ENCODE peak calls at places on chromosomes 2 and 18, in seven cellular contexts. Y, Q, B, D, L, J and T are unnamed samples.

GRCh38 chr18:42338683-42339082 is 383.6 kb downstream of the PIK3C3 start:
- DNase-seq in J (no peak), B (no peak), D (no peak), Y (no peak), L (no peak), Q (no peak), T (no peak)

GRCh38 chr2:5387421-5387820 is 304.8 kb upstream of the SOX11 start:
- DNase-seq in J (peak; percentile 19), Y (no peak), L (no peak), Q (no peak), D (peak; percentile 47), B (no peak), T (no peak)

GRCh38 chr2:234770081-234770506 is 181.7 kb upstream of the SH3BP4 start:
- DNase-seq in J (peak; percentile 32), Y (no peak), D (peak; percentile 21), Q (peak; percentile 72), B (no peak), L (no peak), T (no peak)

GRCh38 chr2:76506538-76506937 is 795.8 kb upstream of the GCFC2 start:
- DNase-seq in J (no peak), B (no peak), L (no peak), Q (no peak), Y (no peak), D (no peak), T (no peak)

GRCh38 chr2:11102956-11103860 is 52.1 kb upstream of the SLC66A3 start:
- DNase-seq in Q (no peak), L (no peak), Y (no peak), J (no peak), D (no peak), B (no peak), T (no peak)

GRCh38 chr2:120470717-120471060 is 124.8 kb downstream of the INHBB start:
- DNase-seq in L (no peak), D (no peak), J (no peak), Q (no peak), Y (no peak), B (no peak), T (no peak)

GRCh38 chr2:234251326-234252271 is 201.1 kb downstream of the SPP2 start:
- DNase-seq in B (no peak), Y (peak; percentile 99), Q (peak; percentile 98), D (peak; percentile 96), J (peak; percentile 98), L (peak; percentile 81), T (peak; percentile 99)

GRCh38 chr18:54129448-54130134 is 94.9 kb downstream of the MBD2 start:
- DNase-seq in B (no peak), L (no peak), Y (no peak), Q (no peak), J (no peak), D (no peak), T (peak; percentile 64)

GRCh38 chr2:197209742-197210408 is 100.7 kb downstream of the ANKRD44 start:
- DNase-seq in J (no peak), D (no peak), L (peak; percentile 53), Q (no peak), Y (no peak), B (no peak), T (no peak)

GRCh38 chr2:223930002-223930976 is 14.8 kb downstream of the WDFY1 start:
- DNase-seq in B (peak; percentile 87), J (peak; percentile 57), L (no peak), Y (no peak), Q (peak; percentile 76), D (peak; percentile 80), T (no peak)

GRCh38 chr18:43692291-43692690 is 415.0 kb upstream of the SYT4 start:
- DNase-seq in J (peak; percentile 61), Y (no peak), D (peak; percentile 31), L (no peak), Q (peak; percentile 55), B (no peak), T (peak; percentile 82)

GRCh38 chr2:160208662-160209229 is 8.7 kb upstream of the ITGB6 start:
- DNase-seq in D (no peak), Q (no peak), Y (no peak), J (no peak), B (no peak), L (no peak), T (no peak)

GRCh38 chr2:156800781-156801366 is 364.7 kb downstream of the GPD2 start:
- DNase-seq in Q (no peak), Y (no peak), B (no peak), L (no peak), D (no peak), J (peak; percentile 1), T (no peak)

GRCh38 chr2:38740851-38741541 is 10.2 kb downstream of the SRSF7 start:
- DNase-seq in J (peak; percentile 61), Y (no peak), D (no peak), L (no peak), B (no peak), Q (peak; percentile 53), T (peak; percentile 46)

GRCh38 chr2:101699939-101700442 is 2.5 kb downstream of the MAP4K4 start:
- DNase-seq in D (no peak), J (no peak), L (no peak), Q (peak; percentile 27), B (no peak), Y (no peak), T (peak; percentile 42)
- H3K4me3 ChIP-seq in D (peak overlapping the region; percentile 74), J (peak overlapping the region; percentile 75), L (peak overlapping the region; percentile 96), Q (peak overlapping the region; percentile 86), B (peak overlapping the region; percentile 56), Y (peak overlapping the region; percentile 53), T (peak overlapping the region; percentile 93)

DNA sequence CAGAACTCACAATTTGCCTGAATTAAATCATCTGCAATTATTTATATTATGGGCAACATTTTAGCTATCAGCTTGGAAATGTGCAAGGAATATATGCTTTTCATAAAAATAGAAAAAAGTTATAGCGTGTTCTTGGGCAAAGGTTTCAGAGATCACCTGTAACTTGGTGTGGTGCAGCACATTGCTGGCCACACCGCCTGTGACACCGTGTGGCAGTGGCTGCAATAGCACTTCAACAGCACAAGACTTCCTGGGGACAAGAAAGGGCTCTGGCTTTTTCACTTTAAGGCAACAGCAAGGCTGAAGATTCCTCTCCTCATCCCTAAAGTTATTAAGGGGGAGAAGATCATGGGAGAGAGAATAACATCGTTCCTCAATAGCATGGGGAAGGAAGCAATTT is 14.8 kb upstream of the SERPINB3 start:
- DNase-seq in Y (no peak), B (no peak), J (no peak), Q (no peak), D (no peak), L (peak; percentile 16), T (no peak)
- TF ChIP-seq CTCF in Y (peak; percentile 47), B (no peak), J (no peak), Q (no peak), D (peak; percentile 64), L (peak; percentile 60), T (peak; percentile 34)

DNA sequence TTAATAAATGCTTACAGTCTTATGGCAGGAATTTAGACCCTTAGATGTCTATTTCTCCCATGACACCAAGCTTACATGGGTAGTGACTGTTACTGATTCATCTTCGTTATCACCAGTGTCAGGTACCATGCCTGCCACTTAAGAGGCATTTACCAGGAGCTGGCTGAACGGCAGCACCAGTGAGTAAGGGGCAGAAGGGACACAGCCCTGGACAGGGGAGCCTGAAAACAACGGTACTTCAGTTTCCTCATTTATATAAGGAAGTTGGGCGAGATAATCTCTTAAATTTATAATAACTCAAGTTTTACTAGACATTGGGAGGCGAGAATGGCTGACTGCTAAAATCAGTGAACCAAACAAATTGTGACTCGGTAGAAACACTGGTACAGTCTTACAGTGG is 1.2 kb downstream of the COA5 start:
- DNase-seq in D (no peak), Y (no peak), J (no peak), B (no peak), L (no peak), Q (no peak), T (no peak)
- H3K4me3 ChIP-seq in D (peak overlapping the region; percentile 95), Y (peak overlapping the region; percentile 96), J (peak overlapping the region; percentile 94), B (peak overlapping the region; percentile 99), L (peak overlapping the region; percentile 77), Q (peak overlapping the region; percentile 93), T (peak overlapping the region; percentile 89)

GRCh38 chr2:178479758-178480226 is 465 bp upstream of the PLEKHA3 start:
- DNase-seq in Q (no peak), Y (no peak), D (no peak), L (no peak), J (no peak), B (no peak), T (no peak)

GRCh38 chr2:178482437-178482836 is 2.2 kb downstream of the PLEKHA3 start:
- DNase-seq in Y (no peak), B (no peak), J (no peak), D (no peak), Q (no peak), L (no peak), T (no peak)

GRCh38 chr2:178480227-178481181 is at the start of gene PLEKHA3:
- DNase-seq in Q (peak; percentile 94), L (peak; percentile 100), Y (peak; percentile 71), B (peak; percentile 85), J (peak; percentile 96), D (peak; percentile 87), T (peak; percentile 95)

GRCh38 chr2:178485356-178485755 is 5.1 kb downstream of the PLEKHA3 start:
- DNase-seq in B (no peak), Y (peak; percentile 52), J (no peak), D (no peak), Q (no peak), L (no peak), T (peak; percentile 77)

GRCh38 chr2:178484245-178485041 is 4.2 kb downstream of the PLEKHA3 start:
- DNase-seq in Q (peak; percentile 30), L (no peak), B (peak; percentile 38), D (peak; percentile 60), J (peak; percentile 25), Y (no peak), T (no peak)
- TF ChIP-seq CTCF in Q (no peak), L (no peak), B (no peak), D (no peak), J (no peak), Y (no peak), T (no peak)

GRCh38 chr2:44170337-44170736 is 1.7 kb downstream of the PPM1B start:
- DNase-seq in B (no peak), J (peak; percentile 60), Y (peak; percentile 5), Q (peak; percentile 26), D (no peak), L (no peak), T (peak; percentile 56)
- H3K4me3 ChIP-seq in B (peak overlapping the region; percentile 100), J (peak overlapping the region; percentile 89), Y (peak overlapping the region; percentile 77), Q (peak overlapping the region; percentile 85), D (peak overlapping the region; percentile 84), L (peak overlapping the region; percentile 69), T (peak overlapping the region; percentile 89)

GRCh38 chr2:127025357-127026062 is 81.4 kb downstream of the BIN1 start:
- DNase-seq in Y (peak; percentile 32), D (peak; percentile 95), L (no peak), B (peak; percentile 92), J (peak; percentile 97), Q (peak; percentile 89), T (peak; percentile 56)
- TF ChIP-seq CTCF in Y (peak; percentile 38), D (peak; percentile 53), L (no peak), B (peak; percentile 70), J (peak; percentile 54), Q (peak; percentile 38), T (peak; percentile 32)